ENCODE peak calls at places on chromosome 3, in seven cellular contexts. H is left lung, C is tibial artery, J is epithelial cell of prostate, S is mesenchymal stem cell, M is stomach, N is AG04450. Y is an unnamed sample.

GRCh38 chr3:14143271-14143605 is 18.4 kb downstream of the TMEM43 start:
- DNase-seq in H (no peak), C (no peak), J (no peak), S (peak), M (no peak), N (no peak), Y (no peak)

GRCh38 chr3:40588406-40588805 is 63.6 kb downstream of the ZNF621 start:
- DNase-seq in H (no peak), C (no peak), J (no peak), S (no peak), M (no peak), N (no peak), Y (no peak)

GRCh38 chr3:72821170-72821781 is 27.0 kb downstream of the SHQ1 start:
- DNase-seq in H (no peak), C (no peak), J (no peak), S (peak), M (no peak), N (no peak), Y (no peak)

GRCh38 chr3:24004171-24004938 is 59.3 kb downstream of the NR1D2 start:
- DNase-seq in H (no peak), C (no peak), J (no peak), S (no peak), M (no peak), N (no peak), Y (no peak)

GRCh38 chr3:53729130-53729529 is 117.1 kb downstream of the CHDH start:
- DNase-seq in H (no peak), C (no peak), J (no peak), S (no peak), M (no peak), N (no peak), Y (peak)

GRCh38 chr3:48852151-48852550 is 4.5 kb upstream of the PRKAR2A start:
- DNase-seq in H (no peak), C (no peak), J (no peak), S (no peak), M (no peak), N (no peak), Y (peak)

GRCh38 chr3:79016587-79017380 is 751.0 kb downstream of the ROBO1 start:
- DNase-seq in H (no peak), C (no peak), J (no peak), S (no peak), M (no peak), N (no peak), Y (no peak)

GRCh38 chr3:168249048-168249538 is 153.4 kb upstream of the GOLIM4 start:
- DNase-seq in H (no peak), C (no peak), J (no peak), S (peak), M (no peak), N (no peak), Y (no peak)

GRCh38 chr3:105334138-105334882 is 32.4 kb upstream of the ALCAM start:
- DNase-seq in H (no peak), C (no peak), J (no peak), S (no peak), M (no peak), N (no peak), Y (no peak)

GRCh38 chr3:111484666-111485065 is 57.3 kb upstream of the CD96 start:
- DNase-seq in H (no peak), C (no peak), J (no peak), S (peak), M (no peak), N (peak), Y (no peak)

GRCh38 chr3:23760871-23761373 is 44.8 kb upstream of the UBE2E1 start:
- DNase-seq in H (no peak), C (no peak), J (no peak), S (no peak), M (no peak), N (no peak), Y (no peak)

GRCh38 chr3:62039584-62039983 is 333.8 kb downstream of the FEZF2 start:
- DNase-seq in H (no peak), C (no peak), J (no peak), S (no peak), M (no peak), N (no peak), Y (no peak)

GRCh38 chr3:190513409-190514162 is at the start of gene IL1RAP:
- DNase-seq in H (peak), C (peak), J (peak), S (peak), M (peak), N (peak), Y (peak)

GRCh38 chr3:27253831-27254230 is 115.4 kb downstream of the NEK10 start:
- DNase-seq in H (peak), C (no peak), J (peak), S (peak), M (peak), N (no peak), Y (no peak)

GRCh38 chr3:158106773-158107461 is 697 bp upstream of the SHOX2 start:
- DNase-seq in H (peak), C (no peak), J (no peak), S (peak), M (no peak), N (no peak), Y (no peak)

GRCh38 chr3:46971742-46972141 is 4.8 kb downstream of the CCDC12 start:
- DNase-seq in H (no peak), C (no peak), J (no peak), S (no peak), M (no peak), N (no peak), Y (no peak)

GRCh38 chr3:73148653-73149052 is 87.2 kb downstream of the EBLN2 start:
- DNase-seq in H (no peak), C (no peak), J (no peak), S (no peak), M (no peak), N (no peak), Y (no peak)

GRCh38 chr3:19229086-19229485 is 80.8 kb downstream of the KCNH8 start:
- DNase-seq in H (no peak), C (no peak), J (no peak), S (no peak), M (no peak), N (no peak), Y (no peak)

GRCh38 chr3:139480585-139480984 is 4.3 kb upstream of the RBP2 start:
- DNase-seq in H (no peak), C (no peak), J (no peak), S (no peak), M (no peak), N (no peak), Y (no peak)

GRCh38 chr3:126113733-126114132 is 29.8 kb upstream of the SLC41A3 start:
- DNase-seq in H (no peak), C (peak), J (no peak), S (no peak), M (no peak), N (no peak), Y (peak)

GRCh38 chr3:185824467-185825378 is at the start of gene IGF2BP2:
- DNase-seq in H (peak), C (peak), J (no peak), S (peak), M (peak), N (peak), Y (peak)

GRCh38 chr3:116299646-116300081 is 145.6 kb downstream of the LSAMP start:
- DNase-seq in H (no peak), C (no peak), J (no peak), S (no peak), M (no peak), N (no peak), Y (no peak)

GRCh38 chr3:14141144-14141543 is 16.3 kb downstream of the TMEM43 start:
- DNase-seq in H (no peak), C (no peak), J (no peak), S (no peak), M (no peak), N (no peak), Y (no peak)

GRCh38 chr3:66693461-66693912 is 192.7 kb upstream of the LRIG1 start:
- DNase-seq in H (no peak), C (no peak), J (no peak), S (no peak), M (peak), N (no peak), Y (no peak)

GRCh38 chr3:110804856-110805255 is 266.8 kb upstream of the NECTIN3 start:
- DNase-seq in H (no peak), C (no peak), J (no peak), S (no peak), M (no peak), N (no peak), Y (no peak)

GRCh38 chr3:120450261-120450913 is 405 bp downstream of the FSTL1 start:
- DNase-seq in H (peak), C (peak), J (no peak), S (peak), M (peak), N (no peak), Y (peak)

GRCh38 chr3:153052096-153052460 is 109.9 kb upstream of the RAP2B start:
- DNase-seq in H (no peak), C (peak), J (peak), S (peak), M (peak), N (peak), Y (no peak)

GRCh38 chr3:142846779-142847577 is 41.9 kb downstream of the PCOLCE2 start:
- DNase-seq in H (no peak), C (no peak), J (no peak), S (no peak), M (no peak), N (no peak), Y (no peak)

GRCh38 chr3:4994144-4994730 is 15.0 kb downstream of the BHLHE40 start:
- DNase-seq in H (no peak), C (no peak), J (no peak), S (peak), M (no peak), N (no peak), Y (no peak)
- H3K27ac ChIP-seq in H (peak), C (peak), J (peak), S (peak), M (no peak), N (no peak), Y (peak)

GRCh38 chr3:94001191-94001590 is 21.2 kb downstream of the ARL13B start:
- DNase-seq in H (no peak), C (no peak), J (no peak), S (no peak), M (no peak), N (no peak), Y (no peak)
- H3K27ac ChIP-seq in H (peak), C (no peak), J (no peak), S (no peak), M (no peak), N (no peak), Y (no peak)

DNA sequence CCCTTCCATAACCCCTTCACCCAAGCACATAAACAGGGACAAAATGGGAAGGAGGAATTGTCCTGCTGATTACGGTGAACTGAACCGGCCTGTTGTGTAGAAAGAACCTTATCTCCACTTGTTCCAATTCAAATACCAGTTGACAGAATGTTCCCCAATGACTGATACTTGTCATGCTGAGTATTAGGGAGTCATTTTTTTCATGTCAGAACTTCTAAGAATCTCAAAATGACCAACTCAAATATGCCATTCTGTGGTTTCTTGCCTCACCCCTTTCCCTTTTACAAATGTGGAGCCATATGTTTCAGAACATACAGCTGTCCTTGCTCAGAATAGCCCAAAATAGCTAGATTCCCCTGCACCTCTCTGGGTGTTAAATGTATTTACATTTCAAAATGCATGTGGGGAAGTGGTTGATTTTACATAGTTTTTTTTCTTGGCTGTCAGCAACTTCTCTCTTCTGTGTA is 405.9 kb upstream of the TBL1XR1 start:
- DNase-seq in H (no peak), C (no peak), J (no peak), S (peak), M (no peak), N (no peak), Y (no peak)
- H3K27ac ChIP-seq in H (peak), C (no peak), J (peak), S (no peak), M (peak), N (peak), Y (no peak)

DNA sequence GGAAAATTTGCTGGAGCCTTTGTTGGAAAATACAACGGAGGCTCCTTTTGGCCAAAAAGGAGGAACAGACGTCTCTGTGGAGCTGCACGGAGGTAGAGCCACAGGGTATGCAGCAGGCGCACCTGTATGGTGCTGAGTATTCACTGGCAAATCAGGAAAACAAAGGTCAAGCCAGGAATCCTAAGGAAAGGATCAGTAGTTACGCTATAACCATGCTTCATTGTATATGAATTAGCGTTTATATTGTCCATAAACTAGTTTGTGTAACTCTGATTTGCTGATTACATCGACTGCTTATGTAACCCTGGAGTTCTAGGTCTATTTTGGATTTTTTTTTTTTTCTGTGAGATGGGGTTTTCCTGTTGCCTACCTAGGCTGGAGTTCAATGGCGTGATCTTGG is 45.4 kb downstream of the LPP start:
- DNase-seq in H (no peak), C (no peak), J (no peak), S (no peak), M (no peak), N (no peak), Y (peak)
- H3K27ac ChIP-seq in H (no peak), C (no peak), J (no peak), S (no peak), M (peak), N (no peak), Y (no peak)

DNA sequence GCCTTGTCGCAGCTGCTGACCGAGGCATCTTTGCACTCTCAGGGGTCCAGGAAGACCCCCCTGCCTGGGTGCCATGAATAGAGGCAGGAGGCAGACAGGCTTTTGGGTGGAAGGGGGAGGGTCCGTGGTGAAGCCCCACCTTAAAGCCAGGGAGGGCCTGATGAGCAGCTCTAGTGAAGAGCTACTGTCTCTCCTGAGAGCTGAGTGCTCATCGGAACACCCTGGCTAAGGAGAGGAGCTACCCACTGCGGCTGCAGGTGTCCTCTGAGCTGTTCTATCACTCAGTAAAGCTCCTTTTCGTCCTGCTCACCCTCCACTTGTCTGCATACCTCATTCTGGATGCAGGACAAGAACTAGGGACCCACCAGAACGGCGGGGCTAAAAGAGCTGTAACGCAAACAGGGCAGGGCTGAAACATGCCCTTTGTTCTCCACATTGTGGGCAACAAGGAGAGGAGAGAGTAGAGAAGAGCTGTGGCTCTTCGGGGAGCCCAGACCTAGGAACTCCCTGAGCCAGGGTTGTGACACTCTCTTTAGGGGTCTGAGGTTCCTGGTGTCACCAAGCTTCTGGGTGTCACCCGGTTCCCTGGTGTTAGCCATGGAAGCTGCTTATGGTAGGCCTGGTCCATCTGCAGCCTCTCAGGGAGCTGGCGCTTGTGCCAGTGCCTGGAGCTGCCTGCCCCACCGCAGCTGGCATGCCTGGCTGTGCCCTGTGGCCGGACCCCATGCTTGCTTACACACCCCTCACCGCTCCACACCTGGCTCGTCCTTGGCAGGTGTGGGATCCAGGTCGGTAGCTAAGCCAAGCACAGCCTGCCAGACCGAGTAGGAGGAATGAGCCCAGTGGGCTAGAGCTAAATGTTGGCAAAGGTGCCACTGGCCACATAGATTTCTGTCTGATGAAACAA is 26.2 kb upstream of the TFG start:
- DNase-seq in H (peak), C (no peak), J (no peak), S (no peak), M (no peak), N (no peak), Y (no peak)
- H3K27ac ChIP-seq in H (no peak), C (no peak), J (no peak), S (no peak), M (no peak), N (no peak), Y (no peak)